ENCODE peak calls at places on chromosomes 6 and 20, in seven cellular contexts. L is mucosa of gallbladder; D is substantia nigra; K is activated CD4-positive, alpha-beta T cell treated with anti-CD3 and anti-CD28 coated beads for 36 hours; S is NCI-H1105; P is lung; Q is activated T-helper 1 cell treated with anti-CD3 and anti-CD28 coated beads, Interleukin-2, amount 50 U/mL, for 16 hours. H is an unnamed sample.

GRCh38 chr6:74249658-74250057 is 553.7 kb downstream of the CD109 start:
- DNase-seq in L (no peak), D (no peak), K (no peak), S (no peak), P (no peak), Q (no peak), H (no peak)

GRCh38 chr20:46157625-46158024 is 39.5 kb downstream of the CD40 start:
- DNase-seq in L (no peak), D (no peak), K (no peak), S (no peak), P (no peak), Q (no peak), H (no peak)

GRCh38 chr6:113149511-113149910 is 707.6 kb upstream of the MARCKS start:
- DNase-seq in L (no peak), D (no peak), K (no peak), S (no peak), P (no peak), Q (no peak), H (no peak)

GRCh38 chr6:129212081-129212480 is 329.1 kb downstream of the LAMA2 start:
- DNase-seq in L (no peak), D (no peak), K (no peak), S (no peak), P (no peak), Q (no peak), H (peak)

GRCh38 chr6:33843086-33843695 is 39.4 kb upstream of the MLN start:
- DNase-seq in L (no peak), D (no peak), K (no peak), S (no peak), P (no peak), Q (no peak), H (no peak)

GRCh38 chr20:57458400-57459160 is 66.4 kb downstream of the CTCFL start:
- DNase-seq in L (peak), D (peak), K (no peak), S (no peak), P (no peak), Q (no peak), H (no peak)

GRCh38 chr6:88047510-88048150 is at the start of gene SPACA1:
- DNase-seq in L (no peak), D (no peak), K (peak), S (no peak), P (no peak), Q (no peak), H (no peak)

GRCh38 chr20:22799687-22800086 is 215.3 kb upstream of the FOXA2 start:
- DNase-seq in L (no peak), D (no peak), K (no peak), S (no peak), P (no peak), Q (no peak), H (no peak)

GRCh38 chr20:58308680-58309527 is 611 bp upstream of the RAB22A start:
- DNase-seq in L (peak), D (peak), K (peak), S (no peak), P (peak), Q (peak), H (peak)

GRCh38 chr20:35828916-35829315 is 57.1 kb downstream of the PHF20 start:
- DNase-seq in L (no peak), D (no peak), K (no peak), S (no peak), P (no peak), Q (no peak), H (no peak)

GRCh38 chr20:10067305-10067704 is 32.5 kb downstream of the ANKEF1 start:
- DNase-seq in L (no peak), D (no peak), K (no peak), S (no peak), P (no peak), Q (no peak), H (no peak)

GRCh38 chr6:111871725-111872520 is 1.3 kb downstream of the FYN start:
- DNase-seq in L (no peak), D (peak), K (peak), S (peak), P (no peak), Q (no peak), H (peak)

GRCh38 chr6:4023240-4023639 is 55.7 kb downstream of the FAM217A start:
- DNase-seq in L (no peak), D (no peak), K (no peak), S (no peak), P (no peak), Q (no peak), H (no peak)

GRCh38 chr6:133814797-133815196 is 74.1 kb upstream of the TCF21 start:
- DNase-seq in L (no peak), D (no peak), K (peak), S (no peak), P (no peak), Q (no peak), H (no peak)

GRCh38 chr6:140134224-140134623 is 759.8 kb upstream of the CITED2 start:
- DNase-seq in L (peak), D (no peak), K (no peak), S (no peak), P (no peak), Q (no peak), H (no peak)

GRCh38 chr6:54031194-54031593 is 80.0 kb upstream of the MLIP start:
- DNase-seq in L (no peak), D (no peak), K (no peak), S (no peak), P (no peak), Q (no peak), H (peak)

GRCh38 chr20:38173237-38174156 is 8.4 kb upstream of the TGM2 start:
- DNase-seq in L (peak), D (no peak), K (no peak), S (no peak), P (no peak), Q (no peak), H (peak)

GRCh38 chr6:136547336-136547735 is 2.9 kb downstream of the MAP7 start:
- DNase-seq in L (no peak), D (no peak), K (no peak), S (no peak), P (no peak), Q (no peak), H (peak)

GRCh38 chr20:50845566-50846211 is 50.8 kb downstream of the BCAS4 start:
- DNase-seq in L (no peak), D (no peak), K (no peak), S (no peak), P (no peak), Q (no peak), H (no peak)

GRCh38 chr6:49462071-49462470 is 982 bp downstream of the MMUT start:
- DNase-seq in L (no peak), D (no peak), K (no peak), S (no peak), P (no peak), Q (no peak), H (peak)

GRCh38 chr6:105452924-105453756 is 50.3 kb upstream of the PREP start:
- DNase-seq in L (peak), D (no peak), K (peak), S (no peak), P (no peak), Q (no peak), H (no peak)

GRCh38 chr6:1987640-1988039 is 257.8 kb downstream of the GMDS start:
- DNase-seq in L (no peak), D (no peak), K (no peak), S (no peak), P (no peak), Q (no peak), H (no peak)

GRCh38 chr6:14165091-14165490 is 47.5 kb downstream of the CD83 start:
- DNase-seq in L (no peak), D (no peak), K (no peak), S (no peak), P (no peak), Q (no peak), H (peak)

GRCh38 chr20:37564388-37565133 is 36.9 kb upstream of the BLCAP start:
- DNase-seq in L (peak), D (no peak), K (peak), S (peak), P (no peak), Q (no peak), H (peak)

GRCh38 chr20:59515013-59515905 is 89.1 kb upstream of the PHACTR3 start:
- DNase-seq in L (peak), D (peak), K (peak), S (peak), P (peak), Q (no peak), H (peak)

GRCh38 chr6:12196326-12196936 is 93.7 kb upstream of the EDN1 start:
- DNase-seq in L (no peak), D (no peak), K (no peak), S (no peak), P (no peak), Q (no peak), H (peak)

GRCh38 chr6:27867941-27868705 is 44.1 kb downstream of the OR2B2 start:
- DNase-seq in L (no peak), D (no peak), K (no peak), S (no peak), P (no peak), Q (no peak), H (no peak)

GRCh38 chr20:58852559-58853271 is at the start of gene GNAS:
- DNase-seq in L (peak), D (peak), K (peak), S (no peak), P (no peak), Q (no peak), H (peak)

GRCh38 chr6:134193536-134194521 is 124.1 kb downstream of the SGK1 start:
- DNase-seq in L (no peak), D (no peak), K (no peak), S (no peak), P (no peak), Q (no peak), H (no peak)

GRCh38 chr6:116571683-116572000 is 338 bp downstream of the RWDD1 start:
- DNase-seq in L (no peak), D (no peak), K (no peak), S (no peak), P (no peak), Q (no peak), H (no peak)

GRCh38 chr6:164107297-164107995 is 692.9 kb downstream of the QKI start:
- DNase-seq in L (no peak), D (no peak), K (no peak), S (no peak), P (no peak), Q (no peak), H (no peak)

GRCh38 chr20:57395111-57395959 is 4.1 kb downstream of the RBM38 start:
- DNase-seq in L (no peak), D (peak), K (no peak), S (no peak), P (no peak), Q (no peak), H (peak)

GRCh38 chr20:2626853-2627541 is 25.4 kb upstream of the NOP56 start:
- DNase-seq in L (no peak), D (no peak), K (no peak), S (no peak), P (peak), Q (no peak), H (no peak)

GRCh38 chr20:33791959-33792597 is 19.1 kb upstream of the CHMP4B start:
- DNase-seq in L (no peak), D (no peak), K (peak), S (no peak), P (peak), Q (peak), H (peak)

GRCh38 chr20:50708845-50709555 is 17.7 kb upstream of the RIPOR3 start:
- DNase-seq in L (no peak), D (no peak), K (no peak), S (no peak), P (no peak), Q (no peak), H (no peak)

GRCh38 chr6:11161031-11161966 is 49.8 kb upstream of the ERVFRD-1 start:
- DNase-seq in L (no peak), D (no peak), K (no peak), S (no peak), P (no peak), Q (no peak), H (peak)

GRCh38 chr20:59073582-59073981 is 31.0 kb upstream of the PRELID3B start:
- DNase-seq in L (no peak), D (no peak), K (no peak), S (no peak), P (no peak), Q (no peak), H (no peak)

GRCh38 chr6:79981647-79982046 is 22.8 kb upstream of the TTK start:
- DNase-seq in L (no peak), D (no peak), K (no peak), S (no peak), P (no peak), Q (no peak), H (no peak)

GRCh38 chr6:113969888-113970807 is 800 bp downstream of the HDAC2 start:
- DNase-seq in L (peak), D (no peak), K (peak), S (peak), P (peak), Q (peak), H (peak)

H was measured in GM03348.